ENCODE peak calls at places on chromosome 22, in nine cellular contexts. G is OCI-LY7, U is GM23248, D is SK-N-SH, L is PC-3, V is neural progenitor cell, J is GM23338, Z is HCT116, C is hepatocyte. I is an unnamed sample.

GRCh38 chr22:26725012-26725676 is 67.8 kb downstream of the MIAT start:
- DNase-seq in D (no peak), G (no peak), U (peak; percentile 31), C (no peak), V (no peak), J (no peak), L (no peak), Z (no peak), I (no peak)

GRCh38 chr22:20526628-20527355 is 19.4 kb downstream of the MED15 start:
- DNase-seq in Z (no peak), G (no peak), V (no peak), C (peak; percentile 46), L (peak; percentile 57), J (no peak), D (no peak), U (peak; percentile 89), I (no peak)

GRCh38 chr22:46150615-46151423 is 493 bp downstream of the PPARA start:
- DNase-seq in L (no peak), D (peak; percentile 97), C (peak; percentile 40), J (peak; percentile 39), V (peak; percentile 69), G (peak; percentile 13), U (peak; percentile 55), Z (no peak), I (peak; percentile 50)

GRCh38 chr22:31944700-31945477 is 554 bp downstream of the YWHAH start:
- DNase-seq in Z (no peak), C (peak; percentile 31), L (peak; percentile 17), J (peak; percentile 63), V (no peak), U (peak; percentile 60), G (peak; percentile 58), D (peak; percentile 82), I (peak; percentile 30)

GRCh38 chr22:30922151-30922611 is 46.4 kb downstream of the MORC2 start:
- DNase-seq in J (peak; percentile 43), V (peak; percentile 25), D (peak; percentile 70), L (no peak), U (peak; percentile 69), G (peak; percentile 91), C (no peak), Z (no peak), I (no peak)

GRCh38 chr22:37943471-37944198 is 9.8 kb downstream of the C22orf23 start:
- DNase-seq in J (no peak), C (no peak), Z (no peak), L (peak; percentile 75), V (no peak), D (no peak), U (no peak), G (no peak), I (no peak)

GRCh38 chr22:44753189-44754042 is 1.0 kb downstream of the ARHGAP8 start:
- DNase-seq in L (peak; percentile 67), G (no peak), Z (no peak), V (no peak), U (peak; percentile 60), D (no peak), C (peak; percentile 84), J (peak; percentile 54), I (no peak)

GRCh38 chr22:23094695-23095466 is 24.6 kb downstream of the GNAZ start:
- DNase-seq in G (no peak), C (no peak), J (peak; percentile 32), U (no peak), Z (no peak), L (no peak), V (peak; percentile 21), D (peak; percentile 41), I (no peak)

GRCh38 chr22:27139935-27140493 is 482.6 kb downstream of the MIAT start:
- DNase-seq in D (peak; percentile 62), J (no peak), L (no peak), C (peak; percentile 55), V (peak; percentile 31), Z (no peak), U (peak; percentile 89), G (no peak), I (no peak)

GRCh38 chr22:32714458-32715250 is 86.9 kb upstream of the TIMP3 start:
- DNase-seq in D (no peak), G (no peak), Z (no peak), L (no peak), C (no peak), V (no peak), U (no peak), J (no peak), I (no peak)

GRCh38 chr22:28332410-28332809 is 347.2 kb downstream of the TTC28 start:
- DNase-seq in L (no peak), U (peak; percentile 44), Z (no peak), G (no peak), C (no peak), D (no peak), J (no peak), V (no peak), I (no peak)

GRCh38 chr22:50532824-50533344 is 3.1 kb upstream of the TYMP start:
- DNase-seq in U (no peak), V (no peak), Z (no peak), G (no peak), C (no peak), D (no peak), L (no peak), J (no peak), I (no peak)
- H2AFZ ChIP-seq in U (no peak overlapping the region), V (no peak overlapping the region), Z (no peak overlapping the region), G (no peak overlapping the region), C (no peak overlapping the region), D (no peak overlapping the region), L (no peak overlapping the region), J (no peak overlapping the region), I (no peak overlapping the region)

GRCh38 chr22:49784987-49785614 is 42.6 kb downstream of the BRD1 start:
- DNase-seq in J (no peak), L (no peak), G (no peak), V (no peak), U (no peak), C (no peak), D (no peak), Z (no peak), I (no peak)

GRCh38 chr22:49783036-49783746 is 44.5 kb downstream of the BRD1 start:
- DNase-seq in C (no peak), D (no peak), L (no peak), J (no peak), G (no peak), Z (no peak), U (no peak), V (no peak), I (no peak)

GRCh38 chr22:49785841-49786451 is 41.7 kb downstream of the BRD1 start:
- DNase-seq in C (no peak), D (no peak), L (no peak), J (no peak), G (no peak), U (no peak), V (no peak), Z (no peak), I (no peak)

GRCh38 chr22:49783926-49784629 is 43.6 kb downstream of the BRD1 start:
- DNase-seq in L (no peak), Z (no peak), D (no peak), C (no peak), G (no peak), J (no peak), U (no peak), V (no peak), I (no peak)

DNA sequence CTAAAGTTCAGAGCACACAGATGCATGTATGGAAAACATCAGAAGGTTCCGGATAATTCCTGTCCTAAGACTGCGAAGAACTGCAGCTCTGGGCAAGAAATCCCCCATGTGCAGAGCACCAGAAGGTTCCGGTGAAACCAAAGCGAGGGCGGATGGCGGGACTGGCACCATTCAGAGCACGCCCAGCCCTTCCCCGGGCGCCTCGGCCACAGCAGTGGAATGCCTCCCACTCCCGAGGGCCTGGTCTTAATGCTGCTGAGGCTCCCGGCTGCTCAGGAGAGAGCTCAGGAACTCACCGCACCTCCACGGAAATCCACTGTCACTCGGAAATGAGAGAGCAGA is 43.1 kb downstream of the BRD1 start:
- DNase-seq in V (no peak), U (no peak), D (no peak), J (no peak), G (no peak), L (no peak), Z (no peak), C (no peak), I (no peak)
- H3K4me1 ChIP-seq in V (no peaks in the 10 kb centered on the region), U (peaks cover 14% of the 10 kb centered on the region), D (no peaks in the 10 kb centered on the region), J (no peaks in the 10 kb centered on the region), G (no peaks in the 10 kb centered on the region), L (no peaks in the 10 kb centered on the region), Z (no peaks in the 10 kb centered on the region), C (peaks cover 3% of the 10 kb centered on the region), I (no peaks in the 10 kb centered on the region)

DNA sequence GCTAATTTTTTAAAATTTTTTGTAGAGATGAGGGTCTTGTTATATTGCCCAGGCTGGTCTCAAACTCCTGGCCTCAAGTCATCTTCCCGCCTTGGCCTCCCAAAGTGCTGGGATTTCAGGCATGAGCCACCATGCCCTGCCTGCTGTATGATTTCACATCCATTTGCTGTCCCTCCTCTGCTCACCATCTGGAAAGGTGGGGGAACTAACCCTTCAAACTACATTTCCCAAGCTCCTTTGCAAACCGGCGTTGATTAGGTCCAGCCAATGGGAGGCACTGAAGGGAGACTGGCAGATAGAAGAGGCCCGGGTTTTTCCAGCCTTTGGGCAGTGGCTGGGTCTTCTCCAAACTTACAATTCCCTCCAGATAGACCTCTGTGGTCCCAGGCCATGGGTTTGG is 19.3 kb downstream of the RFPL1 start:
- DNase-seq in L (peak; percentile 50), Z (peak; percentile 70), J (peak; percentile 93), G (peak; percentile 52), D (peak; percentile 78), V (peak; percentile 82), C (peak; percentile 45), U (peak; percentile 54), I (peak; percentile 47)
- TF ChIP-seq EZH2phosphoT487 in L (no peak), Z (no peak), J (no peak), G (no peak), D (no peak), V (no peak), C (no peak), U (no peak), I (no peak)

DNA sequence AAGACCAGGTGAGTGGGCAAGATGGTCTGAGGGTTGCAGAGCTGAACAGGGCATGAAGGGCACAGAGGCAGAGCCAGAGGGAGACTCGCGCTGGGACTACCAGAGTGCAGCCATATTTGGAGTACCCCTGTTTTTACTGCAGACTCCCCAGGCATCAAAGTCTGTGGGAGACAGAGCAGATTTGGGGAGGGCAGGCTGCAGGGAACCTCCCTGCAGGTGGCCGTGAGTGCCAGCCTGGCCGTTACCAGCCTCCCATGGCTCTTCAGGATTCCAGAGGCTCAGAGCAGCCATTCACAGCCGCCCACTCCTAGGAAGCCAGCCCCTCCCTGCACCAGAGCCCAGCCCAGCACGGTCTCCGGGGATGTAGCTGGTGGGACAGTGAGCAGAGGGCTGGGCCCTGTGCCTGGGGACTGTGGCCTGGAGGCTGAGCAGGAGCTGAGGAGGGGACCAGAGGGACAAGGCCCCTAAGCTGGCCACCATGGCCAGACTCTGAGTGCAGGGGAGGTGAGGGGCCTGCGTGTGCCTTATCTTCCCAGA is at the start of gene SEPTIN3:
- DNase-seq in V (peak; percentile 67), U (no peak), Z (no peak), D (peak; percentile 39), C (no peak), J (no peak), L (no peak), G (no peak), I (no peak)
- H2AFZ ChIP-seq in V (peak within 1 kb of the TSS; percentile 72), U (no peak within 1 kb of the TSS), Z (no peak within 1 kb of the TSS), D (no peak within 1 kb of the TSS), C (no peak within 1 kb of the TSS), J (no peak within 1 kb of the TSS), L (no peak within 1 kb of the TSS), G (no peak within 1 kb of the TSS), I (no peak within 1 kb of the TSS)